ENCODE peak calls at places on chromosome 19, in five cellular contexts. One of them, this sample, is unnamed.

GRCh38 chr19:18317998-18318800 is 4.7 kb downstream of the LSM4 start:
- DNase-seq in BE2C: peak
- DNase-seq in mucosa of descending colon: peak
- DNase-seq in esophagus muscularis mucosa: no peak
- DNase-seq in pancreas: no peak
- DNase-seq in this sample: no peak

GRCh38 chr19:54485846-54486245 is 12.8 kb upstream of the CDC42EP5 start:
- DNase-seq in BE2C: no peak
- DNase-seq in mucosa of descending colon: no peak
- DNase-seq in esophagus muscularis mucosa: no peak
- DNase-seq in pancreas: no peak
- DNase-seq in this sample: no peak

GRCh38 chr19:33921165-33921564 is 124.5 kb downstream of the KCTD15 start:
- DNase-seq in BE2C: no peak
- DNase-seq in mucosa of descending colon: no peak
- DNase-seq in esophagus muscularis mucosa: no peak
- DNase-seq in pancreas: no peak
- DNase-seq in this sample: no peak

GRCh38 chr19:37007587-37008220 is 70.5 kb upstream of the ZNF420 start:
- DNase-seq in BE2C: no peak
- DNase-seq in mucosa of descending colon: no peak
- DNase-seq in esophagus muscularis mucosa: no peak
- DNase-seq in pancreas: peak
- DNase-seq in this sample: no peak

GRCh38 chr19:31518216-31518615 is 169.0 kb upstream of the TSHZ3 start:
- DNase-seq in BE2C: no peak
- DNase-seq in mucosa of descending colon: no peak
- DNase-seq in esophagus muscularis mucosa: peak
- DNase-seq in pancreas: no peak
- DNase-seq in this sample: no peak

GRCh38 chr19:51690359-51691121 is 2.6 kb upstream of the SPACA6 start:
- DNase-seq in BE2C: peak
- DNase-seq in mucosa of descending colon: peak
- DNase-seq in esophagus muscularis mucosa: peak
- DNase-seq in pancreas: peak
- DNase-seq in this sample: peak

GRCh38 chr19:16588089-16588823 is 16.0 kb upstream of the SLC35E1 start:
- DNase-seq in BE2C: peak
- DNase-seq in mucosa of descending colon: peak
- DNase-seq in esophagus muscularis mucosa: no peak
- DNase-seq in pancreas: peak
- DNase-seq in this sample: no peak

GRCh38 chr19:34066007-34066656 is 106.2 kb upstream of the LSM14A start:
- DNase-seq in BE2C: no peak
- DNase-seq in mucosa of descending colon: no peak
- DNase-seq in esophagus muscularis mucosa: no peak
- DNase-seq in pancreas: no peak
- DNase-seq in this sample: peak

GRCh38 chr19:40398417-40399056 is 8.6 kb upstream of the HIPK4 start:
- DNase-seq in BE2C: peak
- DNase-seq in mucosa of descending colon: no peak
- DNase-seq in esophagus muscularis mucosa: no peak
- DNase-seq in pancreas: no peak
- DNase-seq in this sample: no peak

GRCh38 chr19:19900124-19900523 is 622 bp upstream of the ZNF93 start:
- DNase-seq in BE2C: no peak
- DNase-seq in mucosa of descending colon: no peak
- DNase-seq in esophagus muscularis mucosa: no peak
- DNase-seq in pancreas: no peak
- DNase-seq in this sample: no peak

GRCh38 chr19:17843908-17844490 is 3.8 kb downstream of the JAK3 start:
- DNase-seq in BE2C: no peak
- DNase-seq in mucosa of descending colon: no peak
- DNase-seq in esophagus muscularis mucosa: no peak
- DNase-seq in pancreas: no peak
- DNase-seq in this sample: no peak

GRCh38 chr19:54190942-54191670 is at the start of gene TSEN34:
- DNase-seq in BE2C: peak
- DNase-seq in mucosa of descending colon: no peak
- DNase-seq in esophagus muscularis mucosa: no peak
- DNase-seq in pancreas: no peak
- DNase-seq in this sample: peak

GRCh38 chr19:1166872-1167573 is 7.0 kb downstream of the SBNO2 start:
- DNase-seq in BE2C: no peak
- DNase-seq in mucosa of descending colon: no peak
- DNase-seq in esophagus muscularis mucosa: no peak
- DNase-seq in pancreas: no peak
- DNase-seq in this sample: peak

DNA sequence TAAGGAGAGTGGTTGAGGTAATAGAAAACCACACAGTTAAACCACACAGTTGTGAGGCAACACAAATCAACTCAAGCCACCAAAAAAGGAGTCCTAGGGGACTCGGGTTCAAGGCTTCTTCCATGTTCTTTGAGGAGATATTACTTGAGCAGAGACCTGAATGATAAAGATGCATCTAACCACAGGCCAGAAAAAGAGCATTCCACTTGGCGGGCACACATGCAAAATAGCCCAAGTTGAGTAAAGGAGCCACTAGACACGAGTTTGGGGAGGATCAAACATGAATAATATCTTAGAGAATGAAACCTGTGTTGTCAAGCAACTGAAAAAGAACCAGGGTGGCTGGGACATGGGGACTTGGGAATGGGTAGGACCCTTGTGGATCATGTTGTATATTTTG is 30.2 kb downstream of the NLRP4 start:
- DNase-seq in BE2C: no peak
- DNase-seq in mucosa of descending colon: no peak
- DNase-seq in esophagus muscularis mucosa: no peak
- DNase-seq in pancreas: no peak
- DNase-seq in this sample: no peak
- TF ChIP-seq CTCF in BE2C: no peak
- TF ChIP-seq CTCF in mucosa of descending colon: no peak
- TF ChIP-seq CTCF in esophagus muscularis mucosa: no peak
- TF ChIP-seq CTCF in pancreas: no peak
- TF ChIP-seq CTCF in this sample: no peak

GRCh38 chr19:4624733-4625362 is 14.5 kb upstream of the TNFAIP8L1 start:
- DNase-seq in BE2C: peak
- DNase-seq in mucosa of descending colon: no peak
- DNase-seq in esophagus muscularis mucosa: no peak
- DNase-seq in pancreas: no peak
- DNase-seq in this sample: peak

GRCh38 chr19:4624301-4624700 is 15.0 kb upstream of the TNFAIP8L1 start:
- DNase-seq in BE2C: no peak
- DNase-seq in mucosa of descending colon: no peak
- DNase-seq in esophagus muscularis mucosa: no peak
- DNase-seq in pancreas: no peak
- DNase-seq in this sample: no peak

GRCh38 chr19:4619668-4620294 is 19.5 kb upstream of the TNFAIP8L1 start:
- DNase-seq in BE2C: no peak
- DNase-seq in mucosa of descending colon: no peak
- DNase-seq in esophagus muscularis mucosa: no peak
- DNase-seq in pancreas: no peak
- DNase-seq in this sample: no peak

GRCh38 chr19:4620675-4621074 is 18.6 kb upstream of the TNFAIP8L1 start:
- DNase-seq in BE2C: peak
- DNase-seq in mucosa of descending colon: no peak
- DNase-seq in esophagus muscularis mucosa: no peak
- DNase-seq in pancreas: no peak
- DNase-seq in this sample: no peak

GRCh38 chr19:4622695-4623421 is 16.5 kb upstream of the TNFAIP8L1 start:
- DNase-seq in BE2C: peak
- DNase-seq in mucosa of descending colon: no peak
- DNase-seq in esophagus muscularis mucosa: no peak
- DNase-seq in pancreas: no peak
- DNase-seq in this sample: no peak
- TF ChIP-seq CTCF in BE2C: peak
- TF ChIP-seq CTCF in mucosa of descending colon: no peak
- TF ChIP-seq CTCF in esophagus muscularis mucosa: no peak
- TF ChIP-seq CTCF in pancreas: no peak
- TF ChIP-seq CTCF in this sample: no peak

DNA sequence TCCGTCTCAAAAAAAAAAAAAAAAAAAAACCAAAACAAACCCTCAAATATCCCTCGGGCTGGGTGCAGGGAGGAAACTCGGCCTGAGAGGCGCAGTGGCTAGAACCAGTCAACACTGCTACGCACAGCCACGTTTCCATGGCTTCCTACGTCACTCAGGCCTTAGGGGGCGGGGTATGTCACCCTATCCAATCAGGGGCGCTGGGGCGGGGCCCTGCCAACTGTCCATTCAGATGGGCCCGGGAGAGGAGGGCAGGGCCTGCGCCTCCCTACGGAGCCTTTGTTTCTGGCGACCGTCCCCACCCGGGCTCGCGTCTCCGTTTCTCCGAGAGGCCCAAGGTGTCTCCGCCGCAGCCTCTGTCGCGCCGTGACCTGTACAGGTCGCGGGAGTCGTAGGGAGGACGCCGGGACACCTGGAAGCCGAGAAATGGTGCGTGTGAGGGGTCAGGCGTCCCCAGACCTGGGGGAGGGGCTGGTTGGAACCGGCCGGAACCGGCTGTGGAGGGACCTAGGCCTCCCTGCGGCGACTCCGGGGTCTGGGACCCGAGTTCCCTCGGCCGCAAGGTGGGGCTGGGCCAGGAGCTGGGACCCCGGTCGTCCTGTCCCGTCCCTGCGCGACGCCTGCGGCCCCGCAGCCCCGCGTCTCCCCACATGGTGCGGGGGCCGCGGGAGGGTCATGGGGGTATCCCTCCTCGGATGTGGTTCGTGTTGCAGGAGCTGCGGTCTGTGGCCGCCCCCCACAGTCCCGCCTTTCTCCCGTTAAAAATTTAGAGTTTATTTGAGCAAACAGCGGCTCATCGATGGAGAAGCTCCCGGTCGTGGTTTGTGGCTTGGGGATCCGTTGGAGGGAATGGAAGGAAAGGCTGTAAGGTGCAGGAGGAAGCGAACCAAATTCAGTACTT is at the start of gene ZNF627:
- DNase-seq in BE2C: peak
- DNase-seq in mucosa of descending colon: peak
- DNase-seq in esophagus muscularis mucosa: peak
- DNase-seq in pancreas: peak
- DNase-seq in this sample: peak
- TF ChIP-seq CTCF in BE2C: no peak
- TF ChIP-seq CTCF in mucosa of descending colon: no peak
- TF ChIP-seq CTCF in esophagus muscularis mucosa: peak
- TF ChIP-seq CTCF in pancreas: no peak
- TF ChIP-seq CTCF in this sample: peak

GRCh38 chr19:7784856-7785255 is 21.8 kb downstream of the CLEC4M start:
- DNase-seq in BE2C: no peak
- DNase-seq in mucosa of descending colon: no peak
- DNase-seq in esophagus muscularis mucosa: no peak
- DNase-seq in pancreas: no peak
- DNase-seq in this sample: no peak

GRCh38 chr19:7779631-7780486 is 16.8 kb downstream of the CLEC4M start:
- DNase-seq in BE2C: no peak
- DNase-seq in mucosa of descending colon: no peak
- DNase-seq in esophagus muscularis mucosa: no peak
- DNase-seq in pancreas: no peak
- DNase-seq in this sample: no peak

GRCh38 chr19:7783991-7784421 is 21.0 kb downstream of the CLEC4M start:
- DNase-seq in BE2C: no peak
- DNase-seq in mucosa of descending colon: no peak
- DNase-seq in esophagus muscularis mucosa: no peak
- DNase-seq in pancreas: no peak
- DNase-seq in this sample: peak

GRCh38 chr19:7778081-7778480 is 15.0 kb downstream of the CLEC4M start:
- DNase-seq in BE2C: no peak
- DNase-seq in mucosa of descending colon: no peak
- DNase-seq in esophagus muscularis mucosa: no peak
- DNase-seq in pancreas: no peak
- DNase-seq in this sample: no peak

GRCh38 chr19:7781157-7781556 is 18.1 kb downstream of the CLEC4M start:
- DNase-seq in BE2C: no peak
- DNase-seq in mucosa of descending colon: no peak
- DNase-seq in esophagus muscularis mucosa: no peak
- DNase-seq in pancreas: no peak
- DNase-seq in this sample: peak
- TF ChIP-seq CTCF in BE2C: no peak
- TF ChIP-seq CTCF in mucosa of descending colon: no peak
- TF ChIP-seq CTCF in esophagus muscularis mucosa: no peak
- TF ChIP-seq CTCF in pancreas: no peak
- TF ChIP-seq CTCF in this sample: no peak

GRCh38 chr19:15161028-15161984 is 39.5 kb downstream of the NOTCH3 start:
- DNase-seq in BE2C: peak
- DNase-seq in mucosa of descending colon: no peak
- DNase-seq in esophagus muscularis mucosa: no peak
- DNase-seq in pancreas: no peak
- DNase-seq in this sample: peak
- TF ChIP-seq CTCF in BE2C: peak
- TF ChIP-seq CTCF in mucosa of descending colon: no peak
- TF ChIP-seq CTCF in esophagus muscularis mucosa: peak
- TF ChIP-seq CTCF in pancreas: no peak
- TF ChIP-seq CTCF in this sample: peak

GRCh38 chr19:4375620-4376228 is 24.6 kb downstream of the SH3GL1 start:
- DNase-seq in BE2C: peak
- DNase-seq in mucosa of descending colon: no peak
- DNase-seq in esophagus muscularis mucosa: no peak
- DNase-seq in pancreas: no peak
- DNase-seq in this sample: peak
- TF ChIP-seq CTCF in BE2C: peak
- TF ChIP-seq CTCF in mucosa of descending colon: no peak
- TF ChIP-seq CTCF in esophagus muscularis mucosa: peak
- TF ChIP-seq CTCF in pancreas: no peak
- TF ChIP-seq CTCF in this sample: no peak